ENCODE peak calls at places on chromosomes 3 and 15, in nine cellular contexts. P, G, R, D, F, B, Y, A and W are unnamed samples.

GRCh38 chr3:133926736-133927542 is 31.3 kb upstream of the RAB6B start:
- DNase-seq in B (no peak), F (no peak), D (no peak), G (no peak), Y (no peak), R (no peak), A (peak; percentile 28), P (no peak), W (no peak)

GRCh38 chr3:50336452-50337174 is 4.0 kb downstream of the RASSF1 start:
- DNase-seq in B (no peak), Y (no peak), D (peak; percentile 31), A (peak; percentile 46), G (no peak), R (no peak), P (no peak), F (no peak), W (peak; percentile 25)

GRCh38 chr3:184448321-184449160 is 68.7 kb downstream of the CHRD start:
- DNase-seq in F (peak; percentile 93), B (no peak), R (peak; percentile 39), G (no peak), A (peak; percentile 70), Y (no peak), P (no peak), D (peak; percentile 99), W (peak; percentile 69)

GRCh38 chr3:128416578-128417150 is 50.0 kb downstream of the DNAJB8 start:
- DNase-seq in F (peak; percentile 38), R (no peak), P (no peak), Y (no peak), D (peak; percentile 82), A (peak; percentile 63), G (no peak), B (no peak), W (peak; percentile 85)

GRCh38 chr3:152309031-152309430 is 40.3 kb downstream of the MBNL1 start:
- DNase-seq in D (no peak), B (no peak), A (no peak), G (no peak), P (no peak), R (no peak), Y (no peak), F (no peak), W (no peak)

GRCh38 chr3:101850327-101851048 is 1.2 kb downstream of the NFKBIZ start:
- DNase-seq in R (no peak), G (no peak), Y (no peak), B (no peak), A (peak; percentile 85), D (peak; percentile 75), F (peak; percentile 79), P (no peak), W (peak; percentile 83)

GRCh38 chr15:99727330-99727729 is 5.9 kb downstream of the LYSMD4 start:
- DNase-seq in R (no peak), A (no peak), F (no peak), Y (no peak), P (no peak), D (no peak), G (no peak), B (no peak), W (no peak)

GRCh38 chr15:48975713-48976419 is 12.1 kb upstream of the SHC4 start:
- DNase-seq in P (peak; percentile 87), G (peak; percentile 76), F (peak; percentile 83), Y (no peak), B (peak; percentile 85), D (peak; percentile 76), A (peak; percentile 72), R (no peak), W (peak; percentile 73)

GRCh38 chr3:150146891-150147761 is 176.4 kb upstream of the PFN2 start:
- DNase-seq in Y (peak; percentile 48), R (peak; percentile 85), A (peak; percentile 98), P (peak; percentile 81), G (no peak), D (peak; percentile 98), F (peak; percentile 91), B (no peak), W (peak; percentile 88)

GRCh38 chr3:27681249-27681748 is 40.8 kb downstream of the EOMES start:
- DNase-seq in G (no peak), F (peak; percentile 89), D (peak; percentile 77), Y (peak; percentile 77), B (no peak), R (peak; percentile 59), P (no peak), A (peak; percentile 95), W (peak; percentile 89)

GRCh38 chr15:63165166-63165859 is 8.0 kb upstream of the RPS27L start:
- DNase-seq in F (no peak), P (no peak), R (no peak), B (no peak), A (no peak), G (no peak), Y (no peak), D (peak; percentile 22), W (peak; percentile 42)

GRCh38 chr3:13208706-13209295 is 135.6 kb upstream of the IQSEC1 start:
- DNase-seq in F (no peak), A (no peak), B (no peak), Y (no peak), G (no peak), R (no peak), D (no peak), P (no peak), W (no peak)

GRCh38 chr15:50145451-50145872 is 26.4 kb upstream of the ATP8B4 start:
- DNase-seq in P (no peak), R (peak; percentile 65), G (no peak), D (peak; percentile 77), Y (peak; percentile 40), B (no peak), A (peak; percentile 90), F (peak; percentile 92), W (peak; percentile 79)

GRCh38 chr15:100759116-100759515 is 120.5 kb upstream of the ALDH1A3 start:
- DNase-seq in D (peak; percentile 78), G (no peak), B (no peak), P (no peak), A (peak; percentile 85), F (peak; percentile 66), R (peak; percentile 69), Y (peak; percentile 87), W (peak; percentile 97)

GRCh38 chr15:89490081-89490480 is 6.3 kb downstream of the RHCG start:
- DNase-seq in D (no peak), Y (no peak), P (no peak), R (no peak), A (no peak), G (no peak), B (no peak), F (no peak), W (no peak)

GRCh38 chr3:19543212-19543841 is 390.7 kb downstream of the EFHB start:
- DNase-seq in G (no peak), A (no peak), R (no peak), P (no peak), B (no peak), F (peak; percentile 0), Y (no peak), D (no peak), W (no peak)

GRCh38 chr3:28012830-28013229 is 228.6 kb upstream of the CMC1 start:
- DNase-seq in Y (no peak), F (peak; percentile 1), A (peak; percentile 21), D (no peak), B (no peak), R (no peak), P (no peak), G (no peak), W (no peak)

GRCh38 chr3:110198717-110199587 is 861.6 kb upstream of the DPPA4 start:
- DNase-seq in D (peak; percentile 16), R (no peak), Y (no peak), A (no peak), P (peak; percentile 36), G (no peak), F (no peak), B (no peak), W (no peak)

GRCh38 chr3:135792174-135792573 is 173.4 kb upstream of the PPP2R3A start:
- DNase-seq in A (no peak), G (no peak), F (no peak), R (no peak), D (no peak), B (no peak), P (no peak), Y (no peak), W (no peak)
- TF ChIP-seq CTCF in A (no peak), G (peak; percentile 43), F (no peak), R (no peak), D (no peak), B (no peak), P (no peak), Y (no peak), W (no peak)

GRCh38 chr15:83940136-83940535 is 286.2 kb downstream of the ADAMTSL3 start:
- DNase-seq in Y (no peak), B (no peak), A (no peak), D (no peak), R (no peak), G (no peak), P (no peak), F (no peak), W (no peak)
- TF ChIP-seq CTCF in Y (no peak), B (no peak), A (no peak), D (no peak), R (no peak), G (no peak), P (no peak), F (no peak), W (no peak)

GRCh38 chr3:43473737-43474136 is 148.1 kb downstream of the ANO10 start:
- DNase-seq in D (no peak), B (no peak), P (no peak), G (no peak), F (no peak), Y (no peak), A (no peak), R (no peak), W (no peak)

GRCh38 chr3:43481325-43481860 is 140.4 kb downstream of the ANO10 start:
- DNase-seq in P (no peak), D (no peak), B (no peak), R (no peak), G (no peak), F (no peak), Y (no peak), A (no peak), W (no peak)

GRCh38 chr3:43473228-43473627 is 148.6 kb downstream of the ANO10 start:
- DNase-seq in R (no peak), A (no peak), D (no peak), F (no peak), Y (no peak), G (no peak), B (no peak), P (no peak), W (no peak)

GRCh38 chr3:43477600-43477999 is 144.2 kb downstream of the ANO10 start:
- DNase-seq in F (no peak), G (no peak), B (no peak), P (peak; percentile 54), Y (no peak), A (no peak), R (no peak), D (no peak), W (no peak)

DNA sequence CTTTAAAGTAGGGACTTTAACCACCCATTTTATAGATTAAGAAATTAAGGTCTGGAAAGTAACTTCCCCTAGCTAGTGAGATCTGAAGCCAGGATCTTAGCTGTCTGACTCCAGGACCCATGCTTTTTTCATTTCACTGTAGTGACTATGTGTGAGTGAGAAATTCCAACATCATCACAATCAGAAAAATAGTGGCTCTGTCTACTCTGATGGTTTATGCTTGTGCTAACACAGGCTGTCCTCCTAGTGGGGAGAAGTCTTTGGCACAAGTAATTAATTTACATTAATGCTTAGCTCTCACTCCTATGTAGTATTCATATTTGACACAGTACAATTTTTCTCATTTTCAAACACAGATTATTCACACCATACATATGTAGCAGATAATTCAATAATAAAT is 143.4 kb downstream of the ANO10 start:
- DNase-seq in Y (no peak), D (no peak), B (no peak), F (no peak), P (no peak), A (no peak), R (no peak), G (no peak), W (no peak)
- TF ChIP-seq CTCF in Y (no peak), D (no peak), B (no peak), F (no peak), P (no peak), A (no peak), R (no peak), G (no peak), W (no peak)

GRCh38 chr15:79540551-79540950 is 108.4 kb downstream of the MINAR1 start:
- DNase-seq in G (no peak), A (no peak), P (no peak), F (no peak), B (no peak), R (no peak), D (no peak), Y (no peak), W (no peak)
- TF ChIP-seq CTCF in G (peak; percentile 9), A (peak; percentile 14), P (no peak), F (no peak), B (no peak), R (peak; percentile 12), D (no peak), Y (no peak), W (no peak)